ENCODE peak calls at places on chromosomes 7 and 10, in seven cellular contexts. X is psoas muscle, C is uterus, Q is endothelial cell of umbilical vein, L is Peyer's patch, K is thoracic aorta, B is esophagus squamous epithelium. M is an unnamed sample.

GRCh38 chr10:125756853-125757487 is 18.7 kb downstream of the MMP21 start:
- DNase-seq in X (no peak), C (no peak), Q (peak; percentile 24), L (no peak), K (no peak), B (no peak), M (no peak)

GRCh38 chr7:69782917-69783684 is 184.8 kb downstream of the AUTS2 start:
- DNase-seq in X (peak; percentile 43), C (peak; percentile 64), Q (no peak), L (no peak), K (no peak), B (no peak), M (no peak)

GRCh38 chr7:38463277-38464224 is 167.6 kb downstream of the AMPH start:
- DNase-seq in X (peak; percentile 63), C (peak; percentile 57), Q (no peak), L (no peak), K (peak; percentile 12), B (peak; percentile 3), M (peak; percentile 88)

GRCh38 chr7:40918701-40919271 is 784.0 kb downstream of the SUGCT start:
- DNase-seq in X (no peak), C (no peak), Q (no peak), L (no peak), K (no peak), B (no peak), M (no peak)

GRCh38 chr7:153503093-153503492 is 549.1 kb upstream of the DPP6 start:
- DNase-seq in X (no peak), C (no peak), Q (no peak), L (no peak), K (no peak), B (no peak), M (no peak)

GRCh38 chr10:101569838-101570763 is 18.0 kb downstream of the POLL start:
- DNase-seq in X (peak; percentile 80), C (peak; percentile 77), Q (peak; percentile 62), L (peak; percentile 89), K (peak; percentile 13), B (no peak), M (peak; percentile 94)

GRCh38 chr7:29248713-29249382 is 54.3 kb downstream of the CHN2 start:
- DNase-seq in X (no peak), C (no peak), Q (no peak), L (no peak), K (no peak), B (no peak), M (no peak)

GRCh38 chr7:13021566-13021965 is 334.1 kb downstream of the ARL4A start:
- DNase-seq in X (no peak), C (no peak), Q (no peak), L (no peak), K (no peak), B (no peak), M (no peak)

GRCh38 chr10:129740532-129741279 is 223.4 kb downstream of the EBF3 start:
- DNase-seq in X (no peak), C (no peak), Q (no peak), L (no peak), K (no peak), B (no peak), M (peak; percentile 51)

GRCh38 chr7:21912305-21912704 is 33.4 kb downstream of the CDCA7L start:
- DNase-seq in X (no peak), C (no peak), Q (no peak), L (no peak), K (no peak), B (no peak), M (no peak)

GRCh38 chr7:2299131-2299829 is 15.0 kb downstream of the SNX8 start:
- DNase-seq in X (peak; percentile 30), C (peak; percentile 49), Q (peak; percentile 78), L (peak; percentile 62), K (peak; percentile 9), B (no peak), M (no peak)

GRCh38 chr7:124718032-124718766 is 47.4 kb downstream of the GPR37 start:
- DNase-seq in X (no peak), C (no peak), Q (no peak), L (no peak), K (no peak), B (no peak), M (no peak)

GRCh38 chr7:107254398-107254985 is 85.7 kb downstream of the HBP1 start:
- DNase-seq in X (no peak), C (no peak), Q (no peak), L (no peak), K (no peak), B (no peak), M (no peak)

GRCh38 chr10:60572511-60573194 is 183.0 kb upstream of the ANK3 start:
- DNase-seq in X (no peak), C (no peak), Q (peak; percentile 18), L (no peak), K (no peak), B (no peak), M (no peak)

GRCh38 chr7:29989257-29989995 is at the start of gene SCRN1:
- DNase-seq in X (peak; percentile 49), C (peak; percentile 58), Q (peak; percentile 39), L (peak; percentile 72), K (no peak), B (no peak), M (peak; percentile 88)

GRCh38 chr7:15567652-15568051 is 5.8 kb upstream of the AGMO start:
- DNase-seq in X (no peak), C (no peak), Q (no peak), L (no peak), K (no peak), B (no peak), M (no peak)

GRCh38 chr7:93799750-93800357 is 90.7 kb downstream of the TFPI2 start:
- DNase-seq in X (no peak), C (no peak), Q (peak; percentile 43), L (no peak), K (no peak), B (no peak), M (no peak)
- H3K4me1 ChIP-seq in X (no peaks in the 10 kb centered on the region), C (no peaks in the 10 kb centered on the region), Q (no peaks in the 10 kb centered on the region), L (no peaks in the 10 kb centered on the region), K (no peaks in the 10 kb centered on the region), B (no peaks in the 10 kb centered on the region), M (no peaks in the 10 kb centered on the region)

DNA sequence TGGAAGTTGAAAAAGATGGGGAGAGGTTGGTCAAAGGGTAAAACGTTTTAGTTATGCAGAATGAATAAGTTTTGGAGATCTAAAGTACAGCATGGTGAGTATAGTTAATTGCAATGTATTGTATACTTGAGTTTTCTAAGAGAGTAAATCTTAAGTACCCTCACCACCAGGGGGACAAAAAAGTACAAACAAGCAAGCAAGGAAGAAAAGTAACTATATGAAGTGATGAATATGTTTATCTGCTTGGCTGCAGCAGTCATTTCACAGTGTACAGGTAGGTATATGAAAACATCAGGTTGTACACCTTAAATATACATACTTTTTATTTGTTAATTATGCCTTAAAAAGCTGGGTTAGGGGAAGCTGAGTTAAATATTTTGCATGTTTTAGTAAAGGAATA is 157.3 kb downstream of the PCLO start:
- DNase-seq in X (no peak), C (no peak), Q (peak; percentile 26), L (no peak), K (no peak), B (no peak), M (no peak)
- TF ChIP-seq CTCF in X (no peak), C (no peak), Q (no peak), L (no peak), K (no peak), B (no peak), M (no peak)

DNA sequence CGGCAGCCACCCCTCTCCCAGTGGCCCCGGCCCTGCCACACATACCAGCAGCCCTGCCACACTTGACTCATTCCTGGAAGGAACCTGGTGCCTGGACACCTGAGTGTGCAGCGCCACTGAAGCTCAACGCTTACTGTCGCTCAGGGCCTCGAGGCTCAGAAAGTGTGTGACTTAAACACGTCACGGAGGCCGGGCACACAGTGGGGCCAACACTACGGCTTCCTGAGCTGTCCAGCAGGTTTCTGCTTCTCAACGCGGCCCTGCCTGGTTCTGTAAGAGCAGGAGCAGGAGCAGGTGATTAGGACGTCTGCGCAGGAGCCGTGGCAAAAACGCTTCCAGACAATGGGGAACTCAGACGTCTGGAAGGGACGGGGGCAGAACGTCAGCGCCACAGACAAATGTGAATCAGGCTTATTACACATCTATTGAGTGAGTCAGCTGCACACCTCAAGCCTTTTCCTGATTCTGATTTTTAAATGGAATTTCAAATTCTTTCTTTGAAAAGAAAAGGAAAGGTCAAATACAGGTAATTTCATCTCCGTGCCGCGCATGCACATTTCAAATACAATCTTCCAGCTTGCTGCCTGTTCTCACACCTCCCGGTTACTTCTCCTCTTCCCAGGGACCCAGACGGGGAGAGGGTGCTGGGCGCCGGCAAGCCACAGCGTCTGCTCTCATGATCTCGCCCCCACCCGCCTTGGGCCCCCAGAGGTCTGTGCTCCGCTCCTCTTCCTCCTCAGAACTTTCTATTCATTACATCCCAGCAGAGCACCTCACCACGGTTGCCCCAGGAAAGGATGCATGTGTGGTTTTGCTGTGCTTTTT is 66.6 kb downstream of the ADARB2 start:
- DNase-seq in X (no peak), C (no peak), Q (no peak), L (no peak), K (no peak), B (no peak), M (peak; percentile 73)
- H3K9me3 ChIP-seq in X (no peaks in the 10 kb centered on the region), C (no peaks in the 10 kb centered on the region), Q (peaks cover 5% of the 10 kb centered on the region), L (no peaks in the 10 kb centered on the region), K (no peaks in the 10 kb centered on the region), B (no peaks in the 10 kb centered on the region), M (no peaks in the 10 kb centered on the region)

DNA sequence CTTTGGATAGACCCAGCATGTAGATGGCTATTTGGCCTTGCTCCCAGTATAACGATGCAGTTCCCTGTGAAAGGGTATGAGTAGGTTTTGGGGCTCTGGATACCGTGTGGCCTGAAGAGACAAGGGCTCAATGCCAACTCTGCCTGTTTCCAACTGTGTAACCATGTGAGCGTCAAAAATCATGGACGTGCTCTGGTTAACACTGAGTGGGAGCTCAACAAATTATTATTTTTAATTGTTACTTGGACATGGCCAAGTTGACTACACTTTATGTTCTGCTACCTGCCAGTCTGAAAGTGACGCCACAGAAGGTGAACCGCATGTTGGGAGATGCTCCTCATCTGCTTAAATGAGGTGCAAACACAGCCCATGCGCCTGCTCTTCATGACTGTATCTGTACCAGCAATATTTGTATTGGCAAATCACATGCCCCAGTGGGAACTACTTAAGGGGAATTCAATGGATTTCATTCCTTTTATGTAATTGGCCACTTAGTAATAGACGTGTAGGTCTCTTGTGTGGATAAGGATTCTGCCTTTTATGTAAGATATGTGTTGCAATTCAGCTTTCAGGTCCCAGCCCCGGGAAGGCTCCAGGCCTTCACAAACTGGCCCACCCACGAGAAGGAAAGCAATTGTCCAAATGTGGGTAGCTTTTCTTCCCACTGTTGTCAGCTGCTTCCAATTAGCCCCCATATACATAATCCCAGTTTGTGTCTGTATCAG is 42.0 kb downstream of the EGFR start:
- DNase-seq in X (no peak), C (no peak), Q (no peak), L (no peak), K (no peak), B (no peak), M (no peak)
- H3K4me1 ChIP-seq in X (peaks cover 61% of the 10 kb centered on the region), C (peaks cover 8% of the 10 kb centered on the region), Q (peaks cover 13% of the 10 kb centered on the region), L (no peaks in the 10 kb centered on the region), K (peaks cover 46% of the 10 kb centered on the region), B (peaks cover 11% of the 10 kb centered on the region), M (no peaks in the 10 kb centered on the region)

M was measured in spleen.